ENCODE peak calls at places on chromosomes 16 and 17, in seven cellular contexts. I, Z, X, A, V, Q and E are unnamed samples.

GRCh38 chr16:980595-980854 is 1.0 kb upstream of the SOX8 start:
- DNase-seq in A (no peak), I (no peak), Z (no peak), X (no peak), Q (no peak), V (no peak), E (no peak)

GRCh38 chr17:5355416-5356129 is 63.9 kb downstream of the NUP88 start:
- DNase-seq in A (no peak), Z (no peak), I (peak), V (no peak), Q (no peak), X (no peak), E (no peak)

GRCh38 chr16:58503863-58504688 is 4.1 kb downstream of the NDRG4 start:
- DNase-seq in X (no peak), I (no peak), V (no peak), Q (no peak), A (no peak), Z (no peak), E (peak)

GRCh38 chr17:28433696-28434095 is 27.7 kb upstream of the SLC46A1 start:
- DNase-seq in A (no peak), I (no peak), X (no peak), V (no peak), Q (no peak), Z (no peak), E (no peak)

GRCh38 chr17:67441052-67441738 is 64.1 kb downstream of the PITPNC1 start:
- DNase-seq in V (no peak), Z (peak), A (peak), I (peak), Q (no peak), X (peak), E (no peak)

GRCh38 chr16:3094289-3095027 is 4.6 kb downstream of the ZSCAN10 start:
- DNase-seq in A (no peak), V (no peak), Z (peak), Q (no peak), X (no peak), I (no peak), E (no peak)

GRCh38 chr17:36674278-36674650 is 72.9 kb downstream of the MRM1 start:
- DNase-seq in Z (peak), V (no peak), Q (no peak), X (no peak), A (no peak), I (no peak), E (no peak)

GRCh38 chr16:4902038-4902437 is 34.9 kb downstream of the PPL start:
- DNase-seq in I (no peak), Z (no peak), V (no peak), X (no peak), Q (no peak), A (no peak), E (no peak)

GRCh38 chr17:65277576-65277975 is 140.4 kb downstream of the RGS9 start:
- DNase-seq in Q (no peak), Z (no peak), A (no peak), X (no peak), I (no peak), V (no peak), E (no peak)

GRCh38 chr17:48498168-48498840 is 32.5 kb downstream of the HOXB1 start:
- DNase-seq in I (no peak), Q (no peak), V (no peak), A (no peak), Z (no peak), X (no peak), E (no peak)

GRCh38 chr16:30782486-30783279 is 4.3 kb downstream of the ZNF629 start:
- DNase-seq in X (no peak), V (no peak), Q (no peak), I (no peak), A (no peak), Z (no peak), E (no peak)

GRCh38 chr17:2059125-2059836 is 4.4 kb downstream of the HIC1 start:
- DNase-seq in Q (peak), Z (no peak), V (no peak), A (no peak), I (no peak), X (no peak), E (no peak)

GRCh38 chr17:78133179-78133951 is 2.8 kb downstream of the TMC8 start:
- DNase-seq in X (no peak), V (no peak), I (no peak), A (no peak), Z (no peak), Q (no peak), E (no peak)

GRCh38 chr17:82503728-82504308 is 15.7 kb upstream of the FOXK2 start:
- DNase-seq in X (no peak), I (no peak), Z (no peak), Q (no peak), V (no peak), A (no peak), E (no peak)

GRCh38 chr16:73037845-73038570 is 9.9 kb downstream of the ZFHX3 start:
- DNase-seq in Z (no peak), Q (no peak), X (no peak), V (no peak), I (no peak), A (no peak), E (no peak)

GRCh38 chr16:16029431-16030011 is 80.1 kb downstream of the ABCC1 start:
- DNase-seq in A (no peak), V (no peak), Z (no peak), I (no peak), X (no peak), Q (no peak), E (no peak)

GRCh38 chr17:83121921-83122820 is 42.8 kb downstream of the METRNL start:
- DNase-seq in X (no peak), A (no peak), Q (peak), Z (no peak), V (no peak), I (no peak), E (peak)

GRCh38 chr17:40095944-40096791 is 4.2 kb downstream of the NR1D1 start:
- DNase-seq in X (peak), V (no peak), Q (peak), I (no peak), Z (peak), A (no peak), E (peak)

GRCh38 chr17:40548982-40549680 is 16.1 kb downstream of the CCR7 start:
- DNase-seq in Z (no peak), V (no peak), I (no peak), A (peak), Q (no peak), X (no peak), E (no peak)

GRCh38 chr16:27154573-27155521 is 48.5 kb upstream of the KDM8 start:
- DNase-seq in Q (peak), Z (peak), I (peak), A (no peak), X (peak), V (peak), E (peak)

GRCh38 chr17:59762022-59762825 is 54.8 kb downstream of the VMP1 start:
- DNase-seq in V (no peak), Z (no peak), X (no peak), I (no peak), A (no peak), Q (no peak), E (no peak)

GRCh38 chr16:74186589-74186988 is 110.0 kb upstream of the PSMD7 start:
- DNase-seq in Q (no peak), A (peak), V (no peak), X (no peak), Z (no peak), I (peak), E (no peak)

GRCh38 chr16:57049678-57050077 is 42.7 kb upstream of the CPNE2 start:
- DNase-seq in I (no peak), Z (no peak), Q (no peak), A (no peak), V (no peak), X (no peak), E (no peak)

GRCh38 chr17:49514374-49514738 is 19.3 kb downstream of the NGFR start:
- DNase-seq in A (no peak), V (no peak), Z (no peak), I (no peak), X (no peak), Q (no peak), E (no peak)

GRCh38 chr17:2776589-2777241 is 19.5 kb upstream of the RAP1GAP2 start:
- DNase-seq in V (peak), I (no peak), A (no peak), Z (no peak), Q (no peak), X (no peak), E (no peak)

GRCh38 chr17:44232061-44232460 is 12.6 kb upstream of the UBTF start:
- DNase-seq in V (no peak), Z (no peak), I (no peak), X (no peak), Q (no peak), A (no peak), E (no peak)

GRCh38 chr17:752620-753219 is 656 bp upstream of the GEMIN4 start:
- DNase-seq in Z (peak), Q (peak), A (no peak), I (no peak), V (no peak), X (no peak), E (peak)

GRCh38 chr17:3691539-3692166 is 4.3 kb downstream of the P2RX5 start:
- DNase-seq in Z (no peak), V (no peak), Q (no peak), A (no peak), I (no peak), X (no peak), E (no peak)

GRCh38 chr16:54355251-54355650 is 68.7 kb upstream of the IRX3 start:
- DNase-seq in V (no peak), I (no peak), A (peak), Q (no peak), X (no peak), Z (no peak), E (no peak)

GRCh38 chr16:67966549-67967182 is 1.8 kb downstream of the SLC12A4 start:
- DNase-seq in Q (no peak), I (peak), A (no peak), Z (no peak), X (no peak), V (no peak), E (peak)

GRCh38 chr17:80477647-80478478 is 1.5 kb upstream of the NPTX1 start:
- DNase-seq in X (no peak), A (no peak), V (peak), Q (no peak), I (no peak), Z (no peak), E (no peak)

GRCh38 chr16:65069766-65070165 is 52.1 kb downstream of the CDH11 start:
- DNase-seq in A (peak), Q (no peak), V (no peak), X (no peak), Z (no peak), I (no peak), E (no peak)

GRCh38 chr16:15708096-15708495 is 58.1 kb downstream of the NDE1 start:
- DNase-seq in Z (no peak), A (no peak), Q (no peak), X (no peak), I (no peak), V (no peak), E (no peak)